ENCODE peak calls at places on chromosomes 5 and 9, in eight cellular contexts. D, U, O, W, I, P, A and H are unnamed samples.

GRCh38 chr5:13251623-13252367 is 692.7 kb downstream of the DNAH5 start:
- DNase-seq in O (no peak), D (no peak), I (peak), U (no peak), A (no peak), W (peak), P (no peak), H (no peak)

GRCh38 chr9:22469928-22470544 is 23.4 kb downstream of the DMRTA1 start:
- DNase-seq in W (peak), P (peak), U (no peak), A (peak), O (no peak), D (peak), I (peak), H (peak)

GRCh38 chr9:131814714-131815113 is 74.8 kb upstream of the RAPGEF1 start:
- DNase-seq in O (no peak), D (no peak), W (no peak), P (no peak), A (no peak), I (no peak), U (no peak), H (no peak)

GRCh38 chr9:107131108-107131799 is 151.8 kb upstream of the RAD23B start:
- DNase-seq in U (no peak), D (no peak), P (peak), A (no peak), O (no peak), W (no peak), I (no peak), H (no peak)

GRCh38 chr9:85940275-85940831 is 593 bp upstream of the NAA35 start:
- DNase-seq in A (peak), O (no peak), I (peak), U (no peak), W (no peak), D (no peak), P (no peak), H (no peak)

GRCh38 chr9:70672136-70672535 is 257.7 kb upstream of the KLF9 start:
- DNase-seq in P (no peak), W (no peak), U (no peak), A (no peak), O (no peak), I (no peak), D (no peak), H (no peak)

GRCh38 chr9:113181165-113181564 is 30.4 kb downstream of the SLC31A2 start:
- DNase-seq in U (no peak), A (no peak), O (no peak), P (no peak), I (no peak), D (no peak), W (no peak), H (no peak)

GRCh38 chr9:69195681-69196080 is 21.6 kb downstream of the TJP2 start:
- DNase-seq in O (no peak), A (no peak), W (no peak), U (no peak), I (no peak), P (no peak), D (no peak), H (no peak)

GRCh38 chr9:110457245-110457644 is 119.6 kb upstream of the TXNDC8 start:
- DNase-seq in I (no peak), W (no peak), A (no peak), O (no peak), P (no peak), D (no peak), U (no peak), H (no peak)

GRCh38 chr5:31614147-31615030 is 24.5 kb upstream of the PDZD2 start:
- DNase-seq in O (no peak), W (no peak), U (no peak), D (no peak), P (no peak), I (no peak), A (no peak), H (no peak)

GRCh38 chr5:134138416-134139376 is 24.2 kb downstream of the TCF7 start:
- DNase-seq in A (no peak), U (peak), I (peak), O (no peak), D (no peak), P (no peak), W (no peak), H (no peak)

GRCh38 chr5:151733727-151734408 is 24.6 kb downstream of the ATOX1 start:
- DNase-seq in A (no peak), I (peak), O (no peak), W (no peak), D (no peak), P (no peak), U (no peak), H (no peak)

GRCh38 chr9:122904466-122904822 is 715 bp downstream of the RC3H2 start:
- DNase-seq in P (no peak), U (peak), W (peak), O (no peak), D (peak), A (peak), I (peak), H (peak)

GRCh38 chr9:71629816-71630215 is 138.5 kb downstream of the CEMIP2 start:
- DNase-seq in A (no peak), P (no peak), U (no peak), W (no peak), O (no peak), D (no peak), I (no peak), H (no peak)

GRCh38 chr9:133113163-133113927 is 7.7 kb downstream of the RALGDS start:
- DNase-seq in I (peak), U (no peak), W (peak), A (no peak), O (no peak), D (no peak), P (no peak), H (no peak)

GRCh38 chr5:141875795-141876627 is 2.2 kb downstream of the PCDH1 start:
- DNase-seq in D (no peak), O (no peak), U (no peak), I (no peak), A (no peak), P (no peak), W (peak), H (peak)

GRCh38 chr9:25678147-25678666 is at the start of gene TUSC1:
- DNase-seq in W (peak), O (no peak), P (no peak), A (peak), U (peak), D (peak), I (peak), H (peak)

GRCh38 chr9:4301302-4301701 is 1.4 kb upstream of the GLIS3 start:
- DNase-seq in D (no peak), W (no peak), P (no peak), O (no peak), A (no peak), I (peak), U (no peak), H (no peak)

GRCh38 chr5:76403963-76404693 is 1.0 kb downstream of the IQGAP2 start:
- DNase-seq in I (peak), P (no peak), D (no peak), A (no peak), W (peak), O (peak), U (peak), H (no peak)

GRCh38 chr5:143889986-143890385 is 78.0 kb downstream of the HMHB1 start:
- DNase-seq in W (no peak), I (no peak), A (no peak), D (no peak), O (no peak), P (no peak), U (no peak), H (no peak)

GRCh38 chr9:134260801-134261200 is 65.5 kb upstream of the RXRA start:
- DNase-seq in A (no peak), D (no peak), U (no peak), W (no peak), O (no peak), P (no peak), I (no peak), H (no peak)

GRCh38 chr5:95382843-95383242 is 8.3 kb upstream of the FAM81B start:
- DNase-seq in O (no peak), D (no peak), W (no peak), P (peak), U (no peak), I (no peak), A (no peak), H (no peak)

GRCh38 chr5:44332360-44332971 is 56.8 kb downstream of the FGF10 start:
- DNase-seq in D (peak), W (no peak), A (peak), I (peak), U (no peak), P (peak), O (no peak), H (peak)

GRCh38 chr5:172502969-172503368 is 48.6 kb upstream of the SH3PXD2B start:
- DNase-seq in U (no peak), P (no peak), D (no peak), I (peak), A (no peak), O (no peak), W (peak), H (no peak)

GRCh38 chr9:112443200-112443599 is 43.4 kb upstream of the KIAA1958 start:
- DNase-seq in A (peak), W (no peak), D (no peak), I (peak), O (peak), U (peak), P (no peak), H (no peak)

GRCh38 chr5:173108914-173109313 is 35.4 kb upstream of the BNIP1 start:
- DNase-seq in P (no peak), W (no peak), D (no peak), A (no peak), O (no peak), I (no peak), U (no peak), H (no peak)

GRCh38 chr5:177454397-177455035 is 7.9 kb downstream of the PRR7 start:
- DNase-seq in D (peak), A (peak), W (peak), I (peak), O (peak), U (peak), P (peak), H (peak)